ENCODE peak calls at places on chromosomes 11 and 22, in seven cellular contexts. C, I, P, L, T, Z and O are unnamed samples.

GRCh38 chr11:31397239-31397834 is 27.7 kb downstream of the DNAJC24 start:
- DNase-seq in Z (no peak), T (no peak), P (no peak), L (no peak), C (no peak), I (no peak), O (peak)

GRCh38 chr22:27663812-27664211 is 137.7 kb downstream of the MN1 start:
- DNase-seq in I (no peak), P (no peak), T (no peak), L (no peak), Z (no peak), C (no peak), O (no peak)

GRCh38 chr11:111344032-111344431 is 35.0 kb downstream of the POU2AF1 start:
- DNase-seq in C (no peak), Z (no peak), L (no peak), P (no peak), T (no peak), I (peak), O (no peak)

GRCh38 chr11:57499413-57499982 is 16.0 kb downstream of the SLC43A1 start:
- DNase-seq in P (peak), L (no peak), I (peak), Z (no peak), C (peak), T (peak), O (peak)

GRCh38 chr22:47534150-47535133 is 772.0 kb downstream of the TBC1D22A start:
- DNase-seq in Z (no peak), I (no peak), P (no peak), L (no peak), C (no peak), T (no peak), O (no peak)

GRCh38 chr11:135033545-135033944 is 621.5 kb upstream of the B3GAT1 start:
- DNase-seq in T (peak), I (no peak), Z (no peak), L (no peak), C (no peak), P (no peak), O (no peak)

GRCh38 chr11:26188559-26188958 is 143.4 kb upstream of the ANO3 start:
- DNase-seq in P (no peak), Z (no peak), I (no peak), C (no peak), L (no peak), T (no peak), O (no peak)

GRCh38 chr11:45674481-45675190 is 9.2 kb upstream of the CHST1 start:
- DNase-seq in P (no peak), Z (no peak), I (no peak), T (no peak), C (peak), L (no peak), O (no peak)

GRCh38 chr11:111066861-111067260 is 178.7 kb upstream of the POU2AF2 start:
- DNase-seq in Z (no peak), I (no peak), P (no peak), C (no peak), T (no peak), L (no peak), O (no peak)

GRCh38 chr22:25482091-25482760 is 82.2 kb upstream of the GRK3 start:
- DNase-seq in C (no peak), L (no peak), Z (no peak), I (no peak), P (no peak), T (no peak), O (no peak)

GRCh38 chr11:134888821-134889220 is 476.8 kb upstream of the B3GAT1 start:
- DNase-seq in Z (no peak), T (no peak), P (no peak), I (no peak), C (no peak), L (no peak), O (no peak)